ENCODE peak calls at places on chromosomes 5 and 9, in nine cellular contexts. S is H1, N is H7, Q is mesendoderm, L is AG04450, H is foreskin fibroblast, A is cardiac muscle cell, E is tibial artery, W is brain microvascular endothelial cell. D is an unnamed sample.

GRCh38 chr5:109907751-109908150 is 218.0 kb downstream of the MAN2A1 start:
- DNase-seq in S (no peak), N (no peak), Q (peak; percentile 5), L (no peak), H (peak; percentile 41), A (peak; percentile 74), E (no peak), W (peak; percentile 43), D (no peak)

GRCh38 chr5:59206132-59206581 is 623.3 kb downstream of the RAB3C start:
- DNase-seq in S (no peak), N (no peak), Q (no peak), L (no peak), H (peak; percentile 47), A (peak; percentile 89), E (no peak), W (peak; percentile 86), D (no peak)

GRCh38 chr5:130151239-130151638 is 247.0 kb downstream of the CHSY3 start:
- DNase-seq in S (no peak), N (no peak), Q (no peak), L (no peak), H (no peak), A (peak; percentile 27), E (no peak), W (no peak), D (no peak)

GRCh38 chr5:57841671-57842375 is 359.2 kb upstream of the ACTBL2 start:
- DNase-seq in S (peak; percentile 60), N (peak; percentile 60), Q (peak; percentile 98), L (peak; percentile 90), H (peak; percentile 90), A (peak; percentile 90), E (no peak), W (peak; percentile 96), D (no peak)

GRCh38 chr9:26012797-26013594 is 334.8 kb upstream of the TUSC1 start:
- DNase-seq in S (no peak), N (no peak), Q (peak; percentile 19), L (no peak), H (no peak), A (no peak), E (no peak), W (peak; percentile 51), D (no peak)

GRCh38 chr9:119044801-119045200 is 324.4 kb downstream of the BRINP1 start:
- DNase-seq in S (no peak), N (no peak), Q (peak; percentile 34), L (no peak), H (no peak), A (no peak), E (no peak), W (no peak), D (no peak)

GRCh38 chr9:137221477-137222111 is 446 bp downstream of the RNF208 start:
- DNase-seq in S (no peak), N (peak; percentile 94), Q (peak; percentile 30), L (no peak), H (no peak), A (no peak), E (no peak), W (no peak), D (no peak)

GRCh38 chr5:411728-412127 is 31.2 kb upstream of the EXOC3 start:
- DNase-seq in S (no peak), N (peak; percentile 48), Q (no peak), L (no peak), H (no peak), A (no peak), E (peak; percentile 45), W (no peak), D (no peak)

GRCh38 chr9:127644943-127645342 is 32.9 kb downstream of the STXBP1 start:
- DNase-seq in S (no peak), N (no peak), Q (peak; percentile 73), L (no peak), H (no peak), A (peak; percentile 16), E (no peak), W (no peak), D (no peak)

GRCh38 chr5:128966375-128966774 is 1.1 kb downstream of the SLC27A6 start:
- DNase-seq in S (no peak), N (peak; percentile 22), Q (peak; percentile 15), L (no peak), H (no peak), A (no peak), E (no peak), W (no peak), D (peak; percentile 50)

GRCh38 chr9:136052433-136052880 is 42.6 kb downstream of the NACC2 start:
- DNase-seq in S (no peak), N (peak; percentile 88), Q (no peak), L (no peak), H (no peak), A (no peak), E (peak; percentile 68), W (no peak), D (no peak)

GRCh38 chr9:34588671-34589370 is 703 bp downstream of the CNTFR start:
- DNase-seq in S (no peak), N (peak; percentile 82), Q (no peak), L (no peak), H (no peak), A (no peak), E (no peak), W (no peak), D (peak; percentile 75)

GRCh38 chr9:17401858-17402257 is 177.0 kb upstream of the SH3GL2 start:
- DNase-seq in S (no peak), N (no peak), Q (no peak), L (no peak), H (no peak), A (no peak), E (no peak), W (peak; percentile 14), D (no peak)

DNA sequence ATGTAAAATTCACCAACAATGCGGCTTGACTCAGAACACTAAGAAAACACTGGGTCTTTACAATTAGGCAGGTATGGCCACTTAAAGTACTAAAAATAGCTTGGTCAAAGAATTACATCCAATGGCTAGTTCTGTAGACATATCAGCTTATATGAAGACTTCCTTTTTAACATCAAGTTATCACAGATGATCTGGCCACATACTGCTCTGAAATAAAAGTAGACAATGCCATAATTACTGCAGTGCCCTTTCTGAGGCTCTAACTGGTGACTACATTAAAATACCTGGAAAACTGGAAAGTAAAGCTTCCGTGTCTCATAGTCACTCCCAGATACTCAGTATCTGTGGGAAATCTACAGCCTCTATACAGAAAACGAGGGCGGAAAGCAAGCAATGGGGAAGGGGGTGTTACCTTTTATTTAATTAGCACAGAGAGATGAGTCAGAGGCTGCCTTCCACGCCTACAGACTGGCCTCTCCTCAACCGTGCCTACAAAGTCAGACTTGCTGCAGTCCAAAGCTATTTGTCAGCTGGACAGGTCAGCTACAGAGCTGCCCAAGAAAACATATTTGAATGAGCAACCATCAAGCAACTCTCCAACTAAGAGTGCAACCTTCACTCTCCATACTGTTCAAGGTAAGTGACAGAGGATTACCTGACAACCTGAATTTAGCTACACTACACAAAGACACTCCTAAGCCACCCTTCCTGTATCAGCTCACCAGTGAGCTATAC is 8.7 kb downstream of the SERINC5 start:
- DNase-seq in S (no peak), N (peak; percentile 60), Q (peak; percentile 93), L (no peak), H (peak; percentile 90), A (peak; percentile 91), E (peak; percentile 68), W (peak; percentile 97), D (no peak)
- H3K4me3 ChIP-seq in S (peak overlapping the region; percentile 34), N (no peak overlapping the region), Q (no peak overlapping the region), L (peak overlapping the region; percentile 18), H (peak overlapping the region; percentile 17), A (no peak overlapping the region), E (no peak overlapping the region), W (peak overlapping the region; percentile 4), D (no peak overlapping the region)

DNA sequence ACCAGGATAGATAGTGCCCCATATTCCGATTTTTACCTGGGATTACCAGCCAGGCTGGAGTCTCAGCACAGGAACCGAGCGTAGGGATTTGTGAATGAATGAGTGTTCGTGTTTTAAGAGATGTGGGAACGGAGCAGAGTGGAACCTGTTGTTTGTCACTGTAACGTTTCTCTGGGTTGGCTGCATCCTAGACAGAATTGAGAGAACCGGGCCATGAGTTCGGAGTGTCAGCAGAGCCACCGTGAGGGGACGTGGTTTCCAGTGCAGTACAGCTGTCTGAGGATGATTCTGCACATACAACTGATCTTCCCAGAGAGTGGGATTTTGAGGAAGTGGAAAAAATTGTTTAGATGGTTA is 1.2 kb downstream of the PDE8B start:
- DNase-seq in S (no peak), N (no peak), Q (no peak), L (no peak), H (no peak), A (no peak), E (no peak), W (no peak), D (no peak)
- H3K4me3 ChIP-seq in S (peak overlapping the region; percentile 74), N (peak overlapping the region; percentile 36), Q (no peak overlapping the region), L (no peak overlapping the region), H (no peak overlapping the region), A (peak overlapping the region; percentile 36), E (peak overlapping the region; percentile 65), W (no peak overlapping the region), D (peak overlapping the region; percentile 52)

GRCh38 chr5:67014957-67015400 is 181.6 kb downstream of the CD180 start:
- DNase-seq in S (no peak), N (no peak), Q (no peak), L (no peak), H (no peak), A (peak; percentile 78), E (no peak), W (no peak), D (no peak)
- H3K4me3 ChIP-seq in S (no peak overlapping the region), N (no peak overlapping the region), Q (no peak overlapping the region), L (peak overlapping the region; percentile 20), H (no peak overlapping the region), A (no peak overlapping the region), E (peak overlapping the region; percentile 43), W (no peak overlapping the region), D (no peak overlapping the region)

GRCh38 chr5:53480474-53481353 is at the start of gene FST:
- DNase-seq in S (no peak), N (peak; percentile 77), Q (peak; percentile 63), L (no peak), H (no peak), A (peak; percentile 47), E (no peak), W (no peak), D (peak; percentile 72)

GRCh38 chr5:53482717-53483638 is 2.5 kb downstream of the FST start:
- DNase-seq in S (no peak), N (peak; percentile 73), Q (peak; percentile 93), L (no peak), H (no peak), A (peak; percentile 55), E (peak; percentile 70), W (no peak), D (peak; percentile 79)

GRCh38 chr5:53479656-53480473 is 564 bp upstream of the FST start:
- DNase-seq in S (no peak), N (peak; percentile 82), Q (peak; percentile 77), L (no peak), H (peak; percentile 69), A (peak; percentile 73), E (peak; percentile 80), W (peak; percentile 28), D (peak; percentile 78)

GRCh38 chr5:53481887-53482716 is 1.7 kb downstream of the FST start:
- DNase-seq in S (no peak), N (peak; percentile 75), Q (peak; percentile 68), L (no peak), H (peak; percentile 83), A (peak; percentile 90), E (peak; percentile 90), W (peak; percentile 71), D (peak; percentile 89)

DNA sequence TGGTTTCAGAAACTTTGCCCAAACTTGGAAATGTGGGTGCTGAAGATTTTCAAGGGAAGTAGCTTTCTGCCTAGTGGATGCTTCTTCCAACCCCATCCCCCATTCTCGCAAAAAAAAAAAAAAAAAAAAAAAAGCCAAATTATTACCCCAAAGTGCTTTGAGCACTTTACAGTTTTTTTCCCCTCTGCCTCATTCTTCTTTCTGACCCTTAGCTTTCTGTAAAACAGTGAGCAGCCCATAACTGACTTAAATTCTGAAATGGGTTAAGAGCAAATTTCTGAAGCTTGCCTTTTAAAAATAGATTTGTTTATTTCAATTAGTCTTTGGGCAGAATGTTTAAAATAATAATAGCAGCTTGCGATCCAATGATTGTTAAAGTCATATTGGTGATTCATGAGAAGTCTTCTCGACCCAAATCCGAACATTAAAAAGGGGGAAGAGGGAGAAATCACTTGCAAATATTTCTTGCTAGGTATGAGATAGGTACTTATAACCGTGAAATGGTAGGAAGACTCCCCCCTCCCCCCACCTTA is 991 bp downstream of the FST start:
- DNase-seq in S (no peak), N (peak; percentile 13), Q (no peak), L (no peak), H (no peak), A (peak; percentile 34), E (no peak), W (no peak), D (no peak)
- H3K4me3 ChIP-seq in S (peak overlapping the region; percentile 78), N (peak overlapping the region; percentile 77), Q (peak overlapping the region; percentile 85), L (peak overlapping the region; percentile 97), H (peak overlapping the region; percentile 71), A (peak overlapping the region; percentile 93), E (peak overlapping the region; percentile 59), W (peak overlapping the region; percentile 70), D (peak overlapping the region; percentile 63)